ENCODE peak calls at places on chromosomes 13 and 19, in four cellular contexts. Y is K562, E is IMR-90, X is endothelial cell of umbilical vein. K is an unnamed sample. For H3K9me1, the result is how much of the 10 kb centered on the place peaks cover.

GRCh38 chr19:45439569-45440258 is 16.0 kb upstream of the ERCC1 start:
- DNase-seq in X (peak), E (peak), Y (peak), K (no peak)

GRCh38 chr19:55166530-55167268 is at the start of gene DNAAF3:
- DNase-seq in Y (peak), X (peak), E (peak), K (peak)

GRCh38 chr19:8965887-8966286 is 44.3 kb downstream of the MUC16 start:
- DNase-seq in Y (peak), X (no peak), E (no peak), K (no peak)

GRCh38 chr19:50968709-50969412 is 530 bp downstream of the KLK6 start:
- DNase-seq in E (no peak), X (no peak), Y (no peak), K (no peak)

GRCh38 chr13:26247011-26247410 is 6.9 kb upstream of the CDK8 start:
- DNase-seq in E (no peak), X (no peak), Y (no peak), K (no peak)

GRCh38 chr13:41835871-41836270 is 125.0 kb downstream of the VWA8 start:
- DNase-seq in E (peak), X (no peak), Y (no peak), K (no peak)

GRCh38 chr19:40692212-40692551 is 1.7 kb upstream of the NUMBL start:
- DNase-seq in E (no peak), X (no peak), Y (no peak), K (no peak)

GRCh38 chr19:42606660-42607351 is 12.1 kb upstream of the CEACAM8 start:
- DNase-seq in X (peak), E (peak), Y (peak), K (peak)

GRCh38 chr13:25911020-25911419 is 140.8 kb downstream of the SHISA2 start:
- DNase-seq in X (no peak), E (no peak), Y (no peak), K (no peak)

GRCh38 chr19:56748443-56748842 is 76.9 kb upstream of the ZNF835 start:
- DNase-seq in X (no peak), Y (no peak), E (no peak), K (no peak)

GRCh38 chr19:14764401-14764800 is 14.0 kb downstream of the ADGRE2 start:
- DNase-seq in Y (no peak), X (no peak), E (no peak), K (no peak)

GRCh38 chr13:112588490-112589297 is 741 bp upstream of the TUBGCP3 start:
- DNase-seq in E (no peak), Y (no peak), X (no peak), K (no peak)

GRCh38 chr19:29378126-29378525 is 147.7 kb upstream of the VSTM2B start:
- DNase-seq in Y (no peak), X (no peak), E (no peak), K (no peak)

GRCh38 chr13:98910501-98910951 is 67.3 kb downstream of the DOCK9 start:
- DNase-seq in X (peak), Y (peak), E (peak), K (no peak)

GRCh38 chr19:45508931-45509691 is 1.8 kb downstream of the VASP start:
- DNase-seq in Y (peak), E (peak), X (peak), K (no peak)

GRCh38 chr19:10505583-10506229 is 2.5 kb upstream of the KEAP1 start:
- DNase-seq in E (peak), Y (peak), X (peak), K (no peak)

GRCh38 chr19:21698215-21698614 is 69.2 kb downstream of the ZNF100 start:
- DNase-seq in X (peak), E (peak), Y (no peak), K (no peak)

GRCh38 chr19:12668937-12669271 is 2.3 kb downstream of the WDR83 start:
- DNase-seq in Y (peak), X (no peak), E (peak), K (peak)

GRCh38 chr13:95948646-95949045 is 104.6 kb downstream of the UGGT2 start:
- DNase-seq in Y (no peak), X (no peak), E (peak), K (no peak)

GRCh38 chr19:37983916-37984315 is 76.9 kb downstream of the SIPA1L3 start:
- DNase-seq in Y (no peak), X (no peak), E (no peak), K (no peak)

GRCh38 chr19:1860133-1860775 is 3.1 kb downstream of the KLF16 start:
- DNase-seq in E (peak), X (no peak), Y (peak), K (no peak)

GRCh38 chr19:28878862-28879566 is 333.9 kb downstream of the UQCRFS1 start:
- DNase-seq in E (peak), Y (peak), X (peak), K (no peak)

GRCh38 chr19:23286477-23286876 is 36.3 kb upstream of the ZNF724 start:
- DNase-seq in E (no peak), X (no peak), Y (no peak), K (no peak)

GRCh38 chr13:111165611-111166010 is 50.5 kb downstream of the ARHGEF7 start:
- DNase-seq in Y (no peak), E (no peak), X (no peak), K (no peak)
- H3K4me3 ChIP-seq in Y (no peak), E (no peak), X (no peak), K (no peak)

GRCh38 chr19:16875584-16876555 is 12.9 kb upstream of the F2RL3 start:
- DNase-seq in Y (no peak), X (no peak), E (no peak), K (no peak)
- H3K4me2 ChIP-seq in Y (no peak), X (no peak), E (no peak), K (no peak)

GRCh38 chr13:83350569-83350968 is 531.7 kb downstream of the SLITRK1 start:
- DNase-seq in E (peak), X (no peak), Y (no peak), K (no peak)
- H3K9me1 ChIP-seq in E (under half), X (under half), Y (under half), K (under half)

GRCh38 chr19:47418595-47419036 is 711 bp downstream of the MEIS3 start:
- DNase-seq in E (no peak), Y (no peak), X (no peak), K (no peak)
- H3K4me3 ChIP-seq in E (peak), Y (peak), X (no peak), K (peak)

DNA sequence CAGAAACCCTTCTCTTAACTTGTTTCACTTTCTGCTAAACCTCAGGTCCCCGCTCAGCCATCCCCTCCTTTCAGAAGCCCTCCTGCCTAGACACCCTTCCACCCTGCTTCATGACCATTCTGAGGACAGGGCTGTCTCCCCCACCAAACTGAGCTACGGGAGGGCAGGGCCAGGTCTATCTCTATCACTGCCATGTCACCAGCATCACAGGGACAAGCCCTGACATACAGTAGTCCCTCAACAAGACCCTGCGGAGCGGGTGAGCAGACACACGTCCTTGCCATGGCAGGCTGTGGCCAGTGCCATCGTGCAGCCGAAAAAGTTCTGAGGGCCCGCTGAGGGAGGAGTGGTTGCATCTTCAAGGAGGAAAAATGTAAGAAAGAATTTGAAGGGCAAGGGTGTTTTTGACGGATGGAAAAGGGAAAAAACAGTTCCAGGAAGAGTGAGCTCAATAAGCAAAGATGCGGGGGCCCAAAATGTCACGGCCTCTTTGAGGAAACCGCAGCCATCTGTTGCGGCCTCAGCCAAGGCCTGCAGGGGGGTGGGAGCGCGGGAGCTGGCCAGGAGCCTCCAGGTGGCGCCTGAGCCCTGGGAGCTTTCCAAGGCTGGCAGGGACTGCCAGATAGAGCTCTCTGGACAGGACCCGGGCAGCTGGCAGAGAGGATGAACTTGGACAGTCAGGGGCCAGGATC is 8.1 kb downstream of the PTGIR start:
- DNase-seq in X (peak), Y (peak), E (peak), K (no peak)
- H3K4me2 ChIP-seq in X (no peak), Y (peak), E (peak), K (no peak)

GRCh38 chr13:51380269-51380668 is 40.8 kb downstream of the SERPINE3 start:
- DNase-seq in E (peak), Y (no peak), X (peak), K (no peak)

DNA sequence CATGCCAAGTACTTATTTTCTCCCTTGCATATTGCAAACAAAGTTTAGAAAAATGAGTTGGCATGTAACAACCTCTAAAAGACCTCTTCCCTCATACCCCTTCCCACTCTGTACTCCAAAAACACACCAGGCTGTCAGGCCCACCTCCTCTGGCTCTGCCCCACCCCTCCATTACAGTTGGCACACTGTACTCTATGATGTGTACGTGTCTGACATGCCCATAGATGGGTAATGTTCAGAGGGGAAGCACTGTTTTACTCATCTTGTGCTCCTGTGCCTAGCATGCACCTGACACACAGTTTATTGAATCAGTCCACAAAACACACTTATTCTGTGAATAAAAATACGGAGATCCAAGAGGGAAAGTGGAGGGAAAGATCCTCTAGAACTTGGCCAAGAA is 45.6 kb downstream of the SERPINE3 start:
- DNase-seq in X (no peak), Y (no peak), E (no peak), K (no peak)
- H3K9me1 ChIP-seq in X (under half), Y (under half), E (under half), K (under half)

GRCh38 chr13:97435794-97436193 is 1.8 kb downstream of the RAP2A start:
- DNase-seq in E (no peak), Y (no peak), X (peak), K (no peak)
- H3K4me3 ChIP-seq in E (peak), Y (peak), X (peak), K (peak)

GRCh38 chr19:7415163-7415856 is 66.6 kb downstream of the ARHGEF18 start:
- DNase-seq in Y (no peak), X (no peak), E (peak), K (no peak)

GRCh38 chr19:7408251-7408650 is 59.5 kb downstream of the ARHGEF18 start:
- DNase-seq in X (no peak), Y (no peak), E (no peak), K (no peak)

GRCh38 chr19:7413629-7414028 is 64.9 kb downstream of the ARHGEF18 start:
- DNase-seq in X (no peak), E (no peak), Y (no peak), K (no peak)

GRCh38 chr19:7415857-7416371 is 67.2 kb downstream of the ARHGEF18 start:
- DNase-seq in E (no peak), X (no peak), Y (no peak), K (no peak)

GRCh38 chr19:7410946-7411345 is 62.2 kb downstream of the ARHGEF18 start:
- DNase-seq in X (no peak), Y (no peak), E (no peak), K (no peak)
- H3K4me2 ChIP-seq in X (no peak), Y (no peak), E (no peak), K (no peak)

GRCh38 chr13:37295046-37295445 is 189.6 kb upstream of the CSNK1A1L start:
- DNase-seq in X (no peak), E (no peak), Y (no peak), K (no peak)
- H3K9me1 ChIP-seq in X (under half), E (under half), Y (under half), K (under half)